ENCODE peak calls at places on chromosomes 4 and X, in six cellular contexts. C is pancreas, R is nephron progenitor cell, I is NCI-H345, A is T follicular helper cell, D is transverse colon. F is an unnamed sample.

GRCh38 chrX:110665636-110666035 is 130.0 kb downstream of the CHRDL1 start:
- DNase-seq in C (peak; percentile 67), R (peak; percentile 62), I (peak; percentile 30), A (no peak), D (peak; percentile 10), F (peak; percentile 69)

GRCh38 chr4:2413821-2414610 is 4.4 kb downstream of the ZFYVE28 start:
- DNase-seq in C (no peak), R (no peak), I (no peak), A (no peak), D (peak; percentile 87), F (peak; percentile 63)

GRCh38 chr4:37160653-37161052 is 83.9 kb upstream of the NWD2 start:
- DNase-seq in C (no peak), R (no peak), I (no peak), A (no peak), D (no peak), F (no peak)

GRCh38 chr4:120304801-120305200 is 238.2 kb upstream of the MAD2L1 start:
- DNase-seq in C (no peak), R (no peak), I (no peak), A (no peak), D (no peak), F (no peak)

GRCh38 chr4:186845137-186845842 is 121.6 kb upstream of the FAT1 start:
- DNase-seq in C (no peak), R (no peak), I (no peak), A (no peak), D (peak; percentile 25), F (no peak)

GRCh38 chrX:111041018-111041462 is 55.0 kb upstream of the PAK3 start:
- DNase-seq in C (no peak), R (no peak), I (no peak), A (peak; percentile 11), D (no peak), F (peak; percentile 5)

GRCh38 chrX:102339312-102340298 is 92.6 kb downstream of the NXF2 start:
- DNase-seq in C (no peak), R (no peak), I (no peak), A (no peak), D (no peak), F (peak; percentile 49)

GRCh38 chrX:274904-275475 is 6.2 kb upstream of the PLCXD1 start:
- DNase-seq in C (peak; percentile 53), R (peak; percentile 45), I (no peak), A (no peak), D (peak; percentile 66), F (peak; percentile 86)

GRCh38 chr4:103091601-103092223 is 7.9 kb downstream of the BDH2 start:
- DNase-seq in C (no peak), R (peak; percentile 15), I (peak; percentile 30), A (peak; percentile 25), D (peak; percentile 15), F (peak; percentile 77)

GRCh38 chr4:1051472-1051871 is 40.0 kb downstream of the FGFRL1 start:
- DNase-seq in C (peak; percentile 15), R (no peak), I (no peak), A (no peak), D (no peak), F (no peak)

GRCh38 chr4:140213116-140213515 is 59.1 kb upstream of the MAML3 start:
- DNase-seq in C (no peak), R (no peak), I (no peak), A (no peak), D (peak; percentile 58), F (no peak)

F was measured in GM23338.